ENCODE peak calls at places on chromosomes 13 and 19, in ten cellular contexts. One of them, this sample, is unnamed.

GRCh38 chr19:13398780-13399726 is 107.2 kb downstream of the CACNA1A start:
- DNase-seq in tibial nerve: no peak
- DNase-seq in A673: peak; percentile 61
- DNase-seq in psoas muscle: no peak
- DNase-seq in CD8-positive, alpha-beta T cell: no peak
- DNase-seq in PC-3: peak; percentile 99
- DNase-seq in suprapubic skin: no peak
- DNase-seq in AG04450: peak; percentile 75
- DNase-seq in coronary artery: no peak
- DNase-seq in neural crest cell: no peak
- DNase-seq in this sample: peak; percentile 87

GRCh38 chr13:37446503-37446902 is 152.1 kb downstream of the POSTN start:
- DNase-seq in coronary artery: no peak
- DNase-seq in CD8-positive, alpha-beta T cell: no peak
- DNase-seq in PC-3: peak; percentile 5
- DNase-seq in AG04450: peak; percentile 70
- DNase-seq in neural crest cell: no peak
- DNase-seq in A673: no peak
- DNase-seq in psoas muscle: no peak
- DNase-seq in tibial nerve: no peak
- DNase-seq in suprapubic skin: no peak
- DNase-seq in this sample: peak; percentile 98

GRCh38 chr19:54317108-54317964 is 4.4 kb upstream of the LILRA5 start:
- DNase-seq in PC-3: no peak
- DNase-seq in CD8-positive, alpha-beta T cell: no peak
- DNase-seq in AG04450: no peak
- DNase-seq in A673: no peak
- DNase-seq in neural crest cell: no peak
- DNase-seq in psoas muscle: no peak
- DNase-seq in coronary artery: peak; percentile 64
- DNase-seq in suprapubic skin: peak; percentile 60
- DNase-seq in tibial nerve: no peak
- DNase-seq in this sample: no peak

GRCh38 chr13:35789335-35790166 is 313.1 kb upstream of the MAB21L1 start:
- DNase-seq in AG04450: no peak
- DNase-seq in PC-3: peak; percentile 52
- DNase-seq in psoas muscle: no peak
- DNase-seq in tibial nerve: no peak
- DNase-seq in coronary artery: no peak
- DNase-seq in A673: peak; percentile 43
- DNase-seq in CD8-positive, alpha-beta T cell: no peak
- DNase-seq in neural crest cell: no peak
- DNase-seq in suprapubic skin: no peak
- DNase-seq in this sample: peak; percentile 59

GRCh38 chr13:91609353-91609752 is 210.9 kb downstream of the GPC5 start:
- DNase-seq in psoas muscle: no peak
- DNase-seq in tibial nerve: no peak
- DNase-seq in CD8-positive, alpha-beta T cell: no peak
- DNase-seq in coronary artery: no peak
- DNase-seq in suprapubic skin: no peak
- DNase-seq in neural crest cell: no peak
- DNase-seq in AG04450: peak; percentile 8
- DNase-seq in PC-3: peak; percentile 7
- DNase-seq in A673: no peak
- DNase-seq in this sample: no peak

GRCh38 chr13:110546389-110546788 is 15.1 kb downstream of the RAB20 start:
- DNase-seq in psoas muscle: no peak
- DNase-seq in PC-3: peak; percentile 42
- DNase-seq in coronary artery: no peak
- DNase-seq in AG04450: no peak
- DNase-seq in suprapubic skin: no peak
- DNase-seq in A673: no peak
- DNase-seq in CD8-positive, alpha-beta T cell: no peak
- DNase-seq in tibial nerve: no peak
- DNase-seq in neural crest cell: no peak
- DNase-seq in this sample: no peak

GRCh38 chr13:20822406-20822805 is 48.6 kb upstream of the EEF1AKMT1 start:
- DNase-seq in psoas muscle: no peak
- DNase-seq in AG04450: no peak
- DNase-seq in neural crest cell: no peak
- DNase-seq in CD8-positive, alpha-beta T cell: no peak
- DNase-seq in suprapubic skin: no peak
- DNase-seq in A673: no peak
- DNase-seq in tibial nerve: no peak
- DNase-seq in coronary artery: no peak
- DNase-seq in PC-3: no peak
- DNase-seq in this sample: no peak

GRCh38 chr19:17114414-17114831 is 38.8 kb downstream of the MYO9B start:
- DNase-seq in PC-3: peak; percentile 44
- DNase-seq in tibial nerve: no peak
- DNase-seq in psoas muscle: no peak
- DNase-seq in A673: peak; percentile 69
- DNase-seq in AG04450: no peak
- DNase-seq in suprapubic skin: no peak
- DNase-seq in coronary artery: no peak
- DNase-seq in CD8-positive, alpha-beta T cell: no peak
- DNase-seq in neural crest cell: no peak
- DNase-seq in this sample: peak; percentile 76

GRCh38 chr19:35266149-35266903 is 2.4 kb upstream of the USF2 start:
- DNase-seq in CD8-positive, alpha-beta T cell: no peak
- DNase-seq in suprapubic skin: no peak
- DNase-seq in A673: no peak
- DNase-seq in psoas muscle: no peak
- DNase-seq in PC-3: no peak
- DNase-seq in AG04450: no peak
- DNase-seq in coronary artery: peak; percentile 71
- DNase-seq in tibial nerve: peak; percentile 13
- DNase-seq in neural crest cell: no peak
- DNase-seq in this sample: no peak

GRCh38 chr13:50589139-50589538 is 254.4 kb downstream of the DLEU7 start:
- DNase-seq in neural crest cell: no peak
- DNase-seq in suprapubic skin: no peak
- DNase-seq in tibial nerve: no peak
- DNase-seq in PC-3: peak; percentile 61
- DNase-seq in coronary artery: no peak
- DNase-seq in psoas muscle: no peak
- DNase-seq in A673: no peak
- DNase-seq in AG04450: peak; percentile 65
- DNase-seq in CD8-positive, alpha-beta T cell: no peak
- DNase-seq in this sample: peak; percentile 82

GRCh38 chr19:33214621-33215020 is 11.0 kb downstream of the SLC7A10 start:
- DNase-seq in AG04450: no peak
- DNase-seq in PC-3: peak; percentile 4
- DNase-seq in psoas muscle: no peak
- DNase-seq in neural crest cell: peak; percentile 37
- DNase-seq in CD8-positive, alpha-beta T cell: no peak
- DNase-seq in coronary artery: no peak
- DNase-seq in suprapubic skin: no peak
- DNase-seq in tibial nerve: no peak
- DNase-seq in A673: peak; percentile 63
- DNase-seq in this sample: peak; percentile 19

DNA sequence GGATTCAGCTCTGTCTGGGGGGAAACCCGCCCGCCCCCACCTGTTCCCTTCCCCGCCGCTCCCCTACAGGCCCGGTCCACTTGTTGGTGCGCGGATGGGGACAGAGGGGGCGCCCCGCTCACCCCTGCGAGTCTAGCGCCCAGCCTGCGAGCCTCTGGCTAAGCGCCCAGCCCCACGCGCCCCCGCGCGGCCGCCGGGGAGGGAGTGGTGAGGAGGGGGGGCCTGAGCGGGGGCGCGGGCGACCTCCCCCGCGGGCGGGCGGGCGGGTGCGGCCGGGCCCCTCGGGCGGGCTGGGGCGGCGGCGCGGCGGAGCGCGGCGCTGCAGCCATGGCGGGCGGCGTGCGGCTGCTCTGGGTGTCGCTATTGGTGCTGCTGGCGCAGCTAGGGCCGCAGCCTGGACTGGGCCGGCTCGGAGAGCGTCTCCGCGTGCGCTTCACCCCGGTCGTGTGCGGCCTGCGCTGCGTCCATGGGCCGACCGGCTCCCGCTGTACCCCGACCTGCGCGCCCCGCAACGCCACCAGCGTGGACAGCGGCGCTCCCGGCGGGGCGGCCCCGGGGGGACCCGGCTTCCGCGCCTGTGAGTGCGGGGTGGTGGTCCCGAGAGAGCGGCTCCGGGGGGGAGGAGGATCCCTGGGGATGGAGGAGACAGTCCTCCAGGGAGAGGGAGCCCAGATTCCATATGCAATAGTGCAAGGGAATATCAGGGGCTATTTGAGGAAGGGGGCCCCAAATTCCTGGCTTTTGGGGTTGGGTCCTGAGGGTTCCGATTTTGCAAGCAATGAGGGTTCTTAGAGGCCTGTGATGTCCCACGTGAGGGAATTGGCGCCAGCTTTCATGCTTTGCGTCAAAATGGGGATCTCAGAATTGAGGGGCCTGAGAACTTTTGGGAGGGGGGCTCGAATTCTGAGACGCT is at the start of gene LTBP4:
- DNase-seq in AG04450: no peak
- DNase-seq in coronary artery: peak; percentile 84
- DNase-seq in tibial nerve: no peak
- DNase-seq in A673: peak; percentile 59
- DNase-seq in suprapubic skin: no peak
- DNase-seq in psoas muscle: peak; percentile 62
- DNase-seq in CD8-positive, alpha-beta T cell: no peak
- DNase-seq in neural crest cell: no peak
- DNase-seq in PC-3: no peak
- DNase-seq in this sample: peak; percentile 53
- TF ChIP-seq CTCF in AG04450: peak; percentile 15
- TF ChIP-seq CTCF in coronary artery: no peak
- TF ChIP-seq CTCF in tibial nerve: no peak
- TF ChIP-seq CTCF in A673: peak; percentile 24
- TF ChIP-seq CTCF in suprapubic skin: no peak
- TF ChIP-seq CTCF in psoas muscle: peak; percentile 4
- TF ChIP-seq CTCF in CD8-positive, alpha-beta T cell: no peak
- TF ChIP-seq CTCF in neural crest cell: peak; percentile 11
- TF ChIP-seq CTCF in PC-3: no peak
- TF ChIP-seq CTCF in this sample: no peak

GRCh38 chr13:106385669-106386068 is 149.8 kb downstream of the EFNB2 start:
- DNase-seq in PC-3: no peak
- DNase-seq in A673: no peak
- DNase-seq in suprapubic skin: no peak
- DNase-seq in AG04450: no peak
- DNase-seq in tibial nerve: no peak
- DNase-seq in coronary artery: no peak
- DNase-seq in CD8-positive, alpha-beta T cell: no peak
- DNase-seq in neural crest cell: no peak
- DNase-seq in psoas muscle: no peak
- DNase-seq in this sample: no peak

GRCh38 chr13:106383791-106384190 is 151.7 kb downstream of the EFNB2 start:
- DNase-seq in suprapubic skin: no peak
- DNase-seq in AG04450: no peak
- DNase-seq in neural crest cell: no peak
- DNase-seq in A673: no peak
- DNase-seq in PC-3: no peak
- DNase-seq in CD8-positive, alpha-beta T cell: no peak
- DNase-seq in tibial nerve: no peak
- DNase-seq in psoas muscle: no peak
- DNase-seq in coronary artery: no peak
- DNase-seq in this sample: no peak

GRCh38 chr13:106381083-106381482 is 154.4 kb downstream of the EFNB2 start:
- DNase-seq in CD8-positive, alpha-beta T cell: no peak
- DNase-seq in A673: no peak
- DNase-seq in tibial nerve: no peak
- DNase-seq in coronary artery: no peak
- DNase-seq in suprapubic skin: no peak
- DNase-seq in AG04450: no peak
- DNase-seq in PC-3: no peak
- DNase-seq in psoas muscle: no peak
- DNase-seq in neural crest cell: no peak
- DNase-seq in this sample: no peak

GRCh38 chr13:106384516-106384915 is 150.9 kb downstream of the EFNB2 start:
- DNase-seq in coronary artery: no peak
- DNase-seq in suprapubic skin: no peak
- DNase-seq in AG04450: no peak
- DNase-seq in CD8-positive, alpha-beta T cell: no peak
- DNase-seq in PC-3: no peak
- DNase-seq in psoas muscle: no peak
- DNase-seq in A673: no peak
- DNase-seq in neural crest cell: no peak
- DNase-seq in tibial nerve: no peak
- DNase-seq in this sample: no peak

GRCh38 chr13:106382569-106382968 is 152.9 kb downstream of the EFNB2 start:
- DNase-seq in tibial nerve: no peak
- DNase-seq in AG04450: no peak
- DNase-seq in psoas muscle: no peak
- DNase-seq in CD8-positive, alpha-beta T cell: no peak
- DNase-seq in PC-3: no peak
- DNase-seq in suprapubic skin: no peak
- DNase-seq in neural crest cell: no peak
- DNase-seq in coronary artery: no peak
- DNase-seq in A673: no peak
- DNase-seq in this sample: no peak
- TF ChIP-seq CTCF in tibial nerve: no peak
- TF ChIP-seq CTCF in AG04450: no peak
- TF ChIP-seq CTCF in psoas muscle: no peak
- TF ChIP-seq CTCF in CD8-positive, alpha-beta T cell: no peak
- TF ChIP-seq CTCF in PC-3: peak; percentile 15
- TF ChIP-seq CTCF in suprapubic skin: no peak
- TF ChIP-seq CTCF in neural crest cell: no peak
- TF ChIP-seq CTCF in coronary artery: no peak
- TF ChIP-seq CTCF in A673: no peak
- TF ChIP-seq CTCF in this sample: no peak

DNA sequence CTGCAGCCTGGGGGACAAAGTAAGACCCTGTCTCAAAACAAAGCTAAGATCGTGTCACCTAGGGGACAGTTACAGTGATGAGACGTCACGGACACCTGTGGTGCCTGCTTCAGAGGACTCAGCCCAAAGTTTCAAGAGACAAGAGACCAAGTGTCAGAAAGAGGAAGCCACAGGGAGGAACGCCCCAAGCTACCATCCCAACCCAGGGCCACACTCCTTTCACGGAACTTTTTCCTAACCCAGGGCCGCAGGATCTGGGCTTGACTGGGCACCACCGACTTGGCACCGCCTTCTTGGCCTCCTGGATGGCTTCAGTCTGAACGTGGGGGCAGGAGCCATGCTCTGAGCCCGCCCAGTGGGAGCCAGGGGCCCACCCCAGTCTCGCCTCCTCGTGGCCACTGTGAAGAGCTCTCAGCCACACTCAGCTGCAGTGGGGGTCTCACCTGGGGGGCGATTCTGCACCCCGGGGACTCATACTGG is 8.5 kb downstream of the MOB3A start:
- DNase-seq in coronary artery: no peak
- DNase-seq in A673: no peak
- DNase-seq in AG04450: no peak
- DNase-seq in suprapubic skin: no peak
- DNase-seq in PC-3: no peak
- DNase-seq in CD8-positive, alpha-beta T cell: no peak
- DNase-seq in neural crest cell: no peak
- DNase-seq in tibial nerve: no peak
- DNase-seq in psoas muscle: no peak
- DNase-seq in this sample: no peak
- TF ChIP-seq CTCF in coronary artery: no peak
- TF ChIP-seq CTCF in A673: no peak
- TF ChIP-seq CTCF in AG04450: no peak
- TF ChIP-seq CTCF in suprapubic skin: no peak
- TF ChIP-seq CTCF in PC-3: no peak
- TF ChIP-seq CTCF in CD8-positive, alpha-beta T cell: no peak
- TF ChIP-seq CTCF in neural crest cell: no peak
- TF ChIP-seq CTCF in tibial nerve: no peak
- TF ChIP-seq CTCF in psoas muscle: no peak
- TF ChIP-seq CTCF in this sample: no peak

GRCh38 chr13:41458939-41459753 is 1.8 kb downstream of the RGCC start:
- DNase-seq in CD8-positive, alpha-beta T cell: no peak
- DNase-seq in psoas muscle: peak; percentile 37
- DNase-seq in neural crest cell: peak; percentile 3
- DNase-seq in PC-3: peak; percentile 59
- DNase-seq in A673: peak; percentile 15
- DNase-seq in AG04450: no peak
- DNase-seq in tibial nerve: no peak
- DNase-seq in coronary artery: no peak
- DNase-seq in suprapubic skin: no peak
- DNase-seq in this sample: peak; percentile 75
- TF ChIP-seq CTCF in CD8-positive, alpha-beta T cell: peak; percentile 73
- TF ChIP-seq CTCF in psoas muscle: peak; percentile 49
- TF ChIP-seq CTCF in neural crest cell: peak; percentile 67
- TF ChIP-seq CTCF in PC-3: peak; percentile 79
- TF ChIP-seq CTCF in A673: peak; percentile 54
- TF ChIP-seq CTCF in AG04450: peak; percentile 89
- TF ChIP-seq CTCF in tibial nerve: peak; percentile 67
- TF ChIP-seq CTCF in coronary artery: peak; percentile 47
- TF ChIP-seq CTCF in suprapubic skin: peak; percentile 44
- TF ChIP-seq CTCF in this sample: peak; percentile 95

This sample was measured in epithelial cell of esophagus.